ENCODE peak calls at places on chromosomes 3 and 15, in four cellular contexts. L is IMR-90, U is dorsolateral prefrontal cortex, J is A673. F is an unnamed sample.

GRCh38 chr3:172179680-172180399 is 140.5 kb downstream of the FNDC3B start:
- DNase-seq in L (no peak), U (no peak), J (no peak), F (no peak)

GRCh38 chr3:47664519-47664918 is 85.9 kb upstream of the CSPG5 start:
- DNase-seq in L (no peak), U (no peak), J (peak; percentile 68), F (no peak)

GRCh38 chr15:88897456-88898194 is 2.3 kb upstream of the HAPLN3 start:
- DNase-seq in L (peak; percentile 71), U (peak; percentile 76), J (peak; percentile 73), F (peak; percentile 86)

GRCh38 chr3:106447902-106448301 is 579.1 kb upstream of the CBLB start:
- DNase-seq in L (no peak), U (no peak), J (no peak), F (no peak)

GRCh38 chr15:85615930-85616329 is 178.8 kb downstream of the KLHL25 start:
- DNase-seq in L (peak; percentile 52), U (no peak), J (peak; percentile 63), F (no peak)

GRCh38 chr3:62587169-62587568 is 213.8 kb upstream of the FEZF2 start:
- DNase-seq in L (peak; percentile 60), U (no peak), J (no peak), F (peak; percentile 73)

GRCh38 chr3:113898892-113899291 is 48.9 kb upstream of the ZDHHC23 start:
- DNase-seq in L (peak; percentile 50), U (no peak), J (no peak), F (no peak)

GRCh38 chr3:45760878-45761711 is 35.2 kb downstream of the SLC6A20 start:
- DNase-seq in L (peak; percentile 76), U (no peak), J (peak; percentile 23), F (peak; percentile 75)

GRCh38 chr15:78448441-78449219 is 10.6 kb downstream of the IREB2 start:
- DNase-seq in L (peak; percentile 20), U (no peak), J (no peak), F (no peak)

GRCh38 chr15:33226559-33227181 is 32.2 kb upstream of the FMN1 start:
- DNase-seq in L (no peak), U (no peak), J (peak; percentile 80), F (peak; percentile 74)

GRCh38 chr15:46576611-46577010 is 941.8 kb downstream of the SQOR start:
- DNase-seq in L (no peak), U (no peak), J (no peak), F (peak; percentile 12)

GRCh38 chr3:196207833-196208607 is 3.2 kb downstream of the ZDHHC19 start:
- DNase-seq in L (no peak), U (no peak), J (peak; percentile 69), F (peak; percentile 59)
- H3K4me3 ChIP-seq in L (peak overlapping the region; percentile 55), U (peak overlapping the region; percentile 40), J (peak overlapping the region; percentile 48), F (peak overlapping the region; percentile 37)

GRCh38 chr15:101255066-101255415 is 3.2 kb upstream of the CHSY1 start:
- DNase-seq in L (peak; percentile 41), U (no peak), J (no peak), F (no peak)

GRCh38 chr15:101254157-101255065 is 2.6 kb upstream of the CHSY1 start:
- DNase-seq in L (no peak), U (no peak), J (no peak), F (no peak)

GRCh38 chr15:101258238-101259144 is 6.6 kb upstream of the CHSY1 start:
- DNase-seq in L (peak; percentile 80), U (peak; percentile 73), J (peak; percentile 75), F (peak; percentile 75)

GRCh38 chr15:101255615-101256350 is 3.9 kb upstream of the CHSY1 start:
- DNase-seq in L (peak; percentile 92), U (no peak), J (no peak), F (peak; percentile 38)

GRCh38 chr15:101256756-101257155 is 4.9 kb upstream of the CHSY1 start:
- DNase-seq in L (no peak), U (no peak), J (peak; percentile 51), F (no peak)
- TF ChIP-seq CTCF in L (peak; percentile 30), U (no peak), J (peak; percentile 62), F (peak; percentile 25)

GRCh38 chr3:120909602-120909878 is 1.5 kb downstream of the STXBP5L start:
- DNase-seq in L (no peak), U (no peak), J (no peak), F (no peak)
- H3K4me3 ChIP-seq in L (no peak overlapping the region), U (peak overlapping the region; percentile 69), J (no peak overlapping the region), F (no peak overlapping the region)

GRCh38 chr15:59642351-59642750 is 15.0 kb downstream of the GTF2A2 start:
- DNase-seq in L (no peak), U (no peak), J (no peak), F (no peak)
- TF ChIP-seq CTCF in L (no peak), U (no peak), J (peak; percentile 34), F (peak; percentile 3)

F was measured in epithelial cell of esophagus.